ENCODE peak calls at places on chromosomes 3 and 15, in four cellular contexts. One of them, this sample, is unnamed.

GRCh38 chr3:170044795-170045244 is 7.0 kb downstream of the GPR160 start:
- DNase-seq in HepG2: no peak
- DNase-seq in K562: no peak
- DNase-seq in H1: no peak
- DNase-seq in this sample: peak

GRCh38 chr3:142940000-142940399 is 23.5 kb downstream of the PAQR9 start:
- DNase-seq in HepG2: peak
- DNase-seq in K562: no peak
- DNase-seq in H1: no peak
- DNase-seq in this sample: no peak

GRCh38 chr3:60104045-60104444 is 1054.2 kb upstream of the CFAP20DC start:
- DNase-seq in HepG2: no peak
- DNase-seq in K562: no peak
- DNase-seq in H1: no peak
- DNase-seq in this sample: no peak

GRCh38 chr15:100768501-100768931 is 111.1 kb upstream of the ALDH1A3 start:
- DNase-seq in HepG2: no peak
- DNase-seq in K562: no peak
- DNase-seq in H1: no peak
- DNase-seq in this sample: no peak

GRCh38 chr3:13004376-13004775 is 68.9 kb downstream of the IQSEC1 start:
- DNase-seq in HepG2: no peak
- DNase-seq in K562: no peak
- DNase-seq in H1: no peak
- DNase-seq in this sample: no peak

GRCh38 chr3:11568503-11569155 is 75.1 kb downstream of the VGLL4 start:
- DNase-seq in HepG2: no peak
- DNase-seq in K562: no peak
- DNase-seq in H1: no peak
- DNase-seq in this sample: no peak

GRCh38 chr15:79994651-79995050 is 23.7 kb upstream of the BCL2A1 start:
- DNase-seq in HepG2: no peak
- DNase-seq in K562: no peak
- DNase-seq in H1: no peak
- DNase-seq in this sample: no peak

GRCh38 chr3:70049761-70050160 is 50.2 kb downstream of the SAMMSON start:
- DNase-seq in HepG2: no peak
- DNase-seq in K562: no peak
- DNase-seq in H1: no peak
- DNase-seq in this sample: no peak

GRCh38 chr15:74320358-74321247 is 46.8 kb downstream of the CYP11A1 start:
- DNase-seq in HepG2: peak
- DNase-seq in K562: peak
- DNase-seq in H1: peak
- DNase-seq in this sample: peak

GRCh38 chr15:81380203-81380602 is 6.2 kb upstream of the TMC3 start:
- DNase-seq in HepG2: no peak
- DNase-seq in K562: no peak
- DNase-seq in H1: no peak
- DNase-seq in this sample: no peak

GRCh38 chr3:153746211-153746610 is 375.0 kb upstream of the ARHGEF26 start:
- DNase-seq in HepG2: no peak
- DNase-seq in K562: no peak
- DNase-seq in H1: no peak
- DNase-seq in this sample: no peak

GRCh38 chr3:72275296-72275820 is 490.4 kb upstream of the PROK2 start:
- DNase-seq in HepG2: no peak
- DNase-seq in K562: no peak
- DNase-seq in H1: no peak
- DNase-seq in this sample: no peak

GRCh38 chr3:196641278-196642058 is 2.0 kb downstream of the NRROS start:
- DNase-seq in HepG2: no peak
- DNase-seq in K562: no peak
- DNase-seq in H1: no peak
- DNase-seq in this sample: no peak

GRCh38 chr3:45479627-45480026 is 91.3 kb downstream of the LARS2 start:
- DNase-seq in HepG2: peak
- DNase-seq in K562: no peak
- DNase-seq in H1: no peak
- DNase-seq in this sample: no peak

GRCh38 chr15:66025972-66026371 is 156.7 kb downstream of the RAB11A start:
- DNase-seq in HepG2: no peak
- DNase-seq in K562: no peak
- DNase-seq in H1: peak
- DNase-seq in this sample: no peak

GRCh38 chr3:190721330-190721729 is 141.2 kb downstream of the GMNC start:
- DNase-seq in HepG2: no peak
- DNase-seq in K562: no peak
- DNase-seq in H1: no peak
- DNase-seq in this sample: no peak

GRCh38 chr3:138348950-138349739 is 766 bp downstream of the MRAS start:
- DNase-seq in HepG2: peak
- DNase-seq in K562: peak
- DNase-seq in H1: peak
- DNase-seq in this sample: no peak
- TF ChIP-seq TAF1 in HepG2: no peak
- TF ChIP-seq TAF1 in K562: no peak
- TF ChIP-seq TAF1 in H1: no peak
- TF ChIP-seq TAF1 in this sample: no peak

DNA sequence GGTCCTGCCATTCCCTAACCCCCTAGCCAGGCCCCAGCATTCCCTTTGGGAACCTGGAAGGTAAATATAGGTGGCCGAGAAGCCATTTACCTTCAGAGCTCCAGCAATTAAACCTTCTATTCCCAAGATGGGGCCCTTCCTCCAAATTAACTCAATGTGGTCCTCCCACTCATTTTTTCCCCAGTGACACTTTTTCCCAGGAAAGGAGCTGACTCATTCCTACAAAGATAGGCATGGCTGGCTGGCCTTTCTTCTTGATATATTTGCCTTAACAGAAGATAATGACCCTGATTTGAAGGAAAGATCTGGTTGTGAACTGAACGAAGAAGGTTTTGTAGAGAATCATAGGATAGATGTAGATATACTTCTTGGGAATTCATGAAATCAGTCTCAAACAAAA is 279.0 kb upstream of the VEPH1 start:
- DNase-seq in HepG2: no peak
- DNase-seq in K562: no peak
- DNase-seq in H1: no peak
- DNase-seq in this sample: no peak
- TF ChIP-seq POLR2AphosphoS5 in HepG2: no peak
- TF ChIP-seq POLR2AphosphoS5 in K562: no peak
- TF ChIP-seq POLR2AphosphoS5 in H1: no peak
- TF ChIP-seq POLR2AphosphoS5 in this sample: no peak

DNA sequence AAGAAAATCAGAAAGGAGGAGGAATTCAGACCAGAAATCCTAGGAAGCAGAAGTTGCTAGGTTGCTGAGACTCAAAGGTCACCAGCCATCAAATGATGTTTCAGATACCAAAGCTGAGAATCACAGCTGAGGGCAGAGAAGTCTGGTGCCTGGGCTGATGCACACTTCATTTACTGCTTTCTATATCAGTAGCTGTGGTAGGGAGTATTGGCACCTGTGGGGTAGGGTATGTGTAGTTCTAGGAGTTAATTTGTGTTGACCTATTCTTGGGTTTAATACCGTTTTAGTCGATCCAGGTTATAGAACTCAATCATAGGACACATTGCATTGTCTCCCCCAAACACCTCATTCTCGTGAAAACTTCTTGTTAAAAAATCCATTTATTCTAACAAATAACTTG is 529.6 kb downstream of the AGBL1 start:
- DNase-seq in HepG2: no peak
- DNase-seq in K562: no peak
- DNase-seq in H1: no peak
- DNase-seq in this sample: no peak
- TF ChIP-seq POLR2A in HepG2: no peak
- TF ChIP-seq POLR2A in K562: no peak
- TF ChIP-seq POLR2A in H1: no peak
- TF ChIP-seq POLR2A in this sample: no peak

GRCh38 chr3:184551103-184551502 is 10.5 kb upstream of the EPHB3 start:
- DNase-seq in HepG2: no peak
- DNase-seq in K562: no peak
- DNase-seq in H1: no peak
- DNase-seq in this sample: no peak
- TF ChIP-seq TAF1 in HepG2: no peak
- TF ChIP-seq TAF1 in K562: no peak
- TF ChIP-seq TAF1 in H1: no peak
- TF ChIP-seq TAF1 in this sample: no peak

GRCh38 chr3:50572158-50572557 is 2.8 kb downstream of the HEMK1 start:
- DNase-seq in HepG2: peak
- DNase-seq in K562: peak
- DNase-seq in H1: peak
- DNase-seq in this sample: peak
- TF ChIP-seq POLR2AphosphoS5 in HepG2: no peak
- TF ChIP-seq POLR2AphosphoS5 in K562: no peak
- TF ChIP-seq POLR2AphosphoS5 in H1: no peak
- TF ChIP-seq POLR2AphosphoS5 in this sample: no peak

GRCh38 chr3:4978259-4978965 is 825 bp upstream of the BHLHE40 start:
- DNase-seq in HepG2: peak
- DNase-seq in K562: peak
- DNase-seq in H1: peak
- DNase-seq in this sample: peak
- TF ChIP-seq POLR2A in HepG2: no peak
- TF ChIP-seq POLR2A in K562: peak
- TF ChIP-seq POLR2A in H1: no peak
- TF ChIP-seq POLR2A in this sample: peak

DNA sequence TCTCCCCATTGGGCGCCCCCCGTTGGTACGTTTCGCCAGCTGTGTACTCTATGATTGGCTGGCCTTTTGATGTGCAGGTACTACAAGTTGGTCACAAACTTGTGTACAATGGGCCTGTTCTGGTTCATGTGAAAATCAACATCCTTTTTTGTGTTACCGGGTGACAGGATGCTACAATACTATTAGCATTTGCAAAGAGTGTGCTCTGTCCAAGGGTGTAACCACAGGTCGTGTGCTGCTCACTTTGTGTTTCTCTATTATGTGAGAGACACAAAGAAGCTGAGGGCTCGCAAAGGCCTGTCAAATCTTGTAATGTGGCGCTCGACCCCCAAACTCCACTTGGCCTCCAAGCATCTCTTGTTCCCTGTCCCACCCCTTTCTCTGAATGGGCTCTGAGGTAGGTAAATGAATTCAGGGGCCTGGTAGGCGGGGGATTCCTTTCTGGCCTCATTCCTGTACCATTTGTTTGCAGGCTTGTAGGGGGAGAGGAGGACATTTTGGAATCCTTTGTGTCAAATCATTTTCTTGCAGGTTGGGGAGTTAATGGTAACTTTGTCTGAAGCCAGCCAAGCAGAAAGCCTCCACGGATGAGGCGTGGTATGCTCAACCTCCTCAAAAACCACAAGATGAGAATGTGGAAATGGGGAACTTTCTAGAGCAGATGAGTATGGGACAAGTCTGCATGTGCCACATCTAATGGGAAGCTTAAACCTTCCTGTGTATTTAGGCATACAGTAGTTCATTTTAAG is 109.1 kb downstream of the OPA1 start:
- DNase-seq in HepG2: no peak
- DNase-seq in K562: no peak
- DNase-seq in H1: no peak
- DNase-seq in this sample: no peak
- TF ChIP-seq TAF1 in HepG2: no peak
- TF ChIP-seq TAF1 in K562: no peak
- TF ChIP-seq TAF1 in H1: no peak
- TF ChIP-seq TAF1 in this sample: no peak

GRCh38 chr3:71129611-71130515 is 453.7 kb downstream of the FOXP1 start:
- DNase-seq in HepG2: no peak
- DNase-seq in K562: no peak
- DNase-seq in H1: no peak
- DNase-seq in this sample: no peak

GRCh38 chr3:71128951-71129350 is 454.6 kb downstream of the FOXP1 start:
- DNase-seq in HepG2: no peak
- DNase-seq in K562: no peak
- DNase-seq in H1: no peak
- DNase-seq in this sample: no peak

GRCh38 chr3:71131893-71132314 is 451.6 kb downstream of the FOXP1 start:
- DNase-seq in HepG2: no peak
- DNase-seq in K562: no peak
- DNase-seq in H1: no peak
- DNase-seq in this sample: no peak

GRCh38 chr3:71131385-71131871 is 452.1 kb downstream of the FOXP1 start:
- DNase-seq in HepG2: no peak
- DNase-seq in K562: no peak
- DNase-seq in H1: no peak
- DNase-seq in this sample: no peak

GRCh38 chr3:71130516-71131384 is 452.8 kb downstream of the FOXP1 start:
- DNase-seq in HepG2: peak
- DNase-seq in K562: no peak
- DNase-seq in H1: no peak
- DNase-seq in this sample: no peak
- TF ChIP-seq POLR2AphosphoS5 in HepG2: no peak
- TF ChIP-seq POLR2AphosphoS5 in K562: peak
- TF ChIP-seq POLR2AphosphoS5 in H1: no peak
- TF ChIP-seq POLR2AphosphoS5 in this sample: no peak

DNA sequence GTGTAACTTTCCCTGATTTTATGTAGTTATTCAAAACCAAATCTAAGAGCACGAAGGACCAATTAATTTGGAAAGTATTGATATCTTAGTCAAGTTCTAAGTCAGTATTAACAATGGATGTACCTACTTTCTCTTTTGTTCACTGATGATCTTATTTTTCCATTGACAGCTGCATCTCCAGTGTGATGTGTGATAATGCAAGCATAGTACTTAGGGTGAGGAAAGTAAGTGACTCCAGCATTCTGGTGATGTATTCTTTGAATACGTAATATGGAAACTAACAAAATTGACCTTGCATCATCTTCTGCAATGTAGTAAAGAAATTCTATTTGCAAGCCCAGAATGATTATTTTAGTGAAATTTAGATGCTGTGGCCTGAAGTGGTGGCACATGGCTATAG is 22.4 kb downstream of the FBXW12 start:
- DNase-seq in HepG2: no peak
- DNase-seq in K562: no peak
- DNase-seq in H1: no peak
- DNase-seq in this sample: no peak
- TF ChIP-seq POLR2A in HepG2: no peak
- TF ChIP-seq POLR2A in K562: no peak
- TF ChIP-seq POLR2A in H1: no peak
- TF ChIP-seq POLR2A in this sample: no peak